ENCODE peak calls at places on chromosomes 11 and 22, in six cellular contexts. L, K, I, R, X and Q are unnamed samples.
A peak's percentile ranks its signal among the peaks of the same experiment; 100 is the strongest.

GRCh38 chr11:46127150-46127638 is 5.9 kb upstream of the PHF21A start:
- DNase-seq in L (peak; percentile 15), K (no peak), I (peak; percentile 31), R (no peak), X (peak; percentile 89), Q (no peak)

GRCh38 chr11:96264364-96264763 is 78.6 kb downstream of the MAML2 start:
- DNase-seq in L (no peak), K (no peak), I (no peak), R (no peak), X (no peak), Q (no peak)

GRCh38 chr11:12408156-12408770 is 30.9 kb downstream of the PARVA start:
- DNase-seq in L (no peak), K (no peak), I (no peak), R (no peak), X (no peak), Q (no peak)

GRCh38 chr22:27667121-27667843 is 134.3 kb downstream of the MN1 start:
- DNase-seq in L (no peak), K (no peak), I (no peak), R (no peak), X (no peak), Q (no peak)

GRCh38 chr11:72958790-72959189 is 144.6 kb downstream of the ATG16L2 start:
- DNase-seq in L (no peak), K (no peak), I (no peak), R (no peak), X (no peak), Q (no peak)

GRCh38 chr11:57648791-57649735 is 649 bp downstream of the YPEL4 start:
- DNase-seq in L (no peak), K (no peak), I (peak; percentile 49), R (no peak), X (peak; percentile 42), Q (no peak)

GRCh38 chr11:60985991-60986915 is 14.8 kb downstream of the CD6 start:
- DNase-seq in L (peak; percentile 89), K (peak; percentile 53), I (no peak), R (no peak), X (no peak), Q (no peak)

GRCh38 chr11:776459-777287 is 614 bp downstream of the GATD1 start:
- DNase-seq in L (no peak), K (no peak), I (no peak), R (peak; percentile 62), X (peak; percentile 50), Q (peak; percentile 63)

GRCh38 chr11:63273685-63274084 is 30.3 kb upstream of the SLC22A25 start:
- DNase-seq in L (no peak), K (no peak), I (no peak), R (no peak), X (no peak), Q (no peak)

GRCh38 chr11:66891849-66892660 is 35.2 kb downstream of the LRFN4 start:
- DNase-seq in L (peak; percentile 66), K (no peak), I (no peak), R (no peak), X (peak; percentile 97), Q (peak; percentile 75)

GRCh38 chr11:68677432-68677831 is 6.9 kb upstream of the GAL start:
- DNase-seq in L (no peak), K (no peak), I (peak; percentile 63), R (no peak), X (peak; percentile 88), Q (no peak)

GRCh38 chr11:27353593-27354358 is 9.2 kb downstream of the CCDC34 start:
- DNase-seq in L (no peak), K (no peak), I (no peak), R (no peak), X (no peak), Q (no peak)

GRCh38 chr11:70477607-70478006 is 79.3 kb downstream of the CTTN start:
- DNase-seq in L (no peak), K (no peak), I (peak; percentile 68), R (no peak), X (no peak), Q (no peak)

GRCh38 chr11:60840711-60841430 is 1.0 kb upstream of the CCDC86 start:
- DNase-seq in L (no peak), K (no peak), I (no peak), R (no peak), X (no peak), Q (no peak)

GRCh38 chr22:19668748-19669147 is 45.6 kb upstream of the SEPTIN5 start:
- DNase-seq in L (no peak), K (no peak), I (no peak), R (no peak), X (no peak), Q (no peak)

GRCh38 chr11:68855205-68855978 is 13.7 kb upstream of the CPT1A start:
- DNase-seq in L (no peak), K (no peak), I (no peak), R (peak; percentile 42), X (no peak), Q (peak; percentile 34)

GRCh38 chr11:12175694-12176241 is 65.4 kb downstream of the MICAL2 start:
- DNase-seq in L (peak; percentile 32), K (no peak), I (no peak), R (no peak), X (peak; percentile 93), Q (no peak)

GRCh38 chr11:72576661-72577060 is 97.6 kb downstream of the PDE2A start:
- DNase-seq in L (no peak), K (no peak), I (no peak), R (no peak), X (no peak), Q (no peak)

GRCh38 chr11:23192256-23192655 is 332.0 kb upstream of the CCDC179 start:
- DNase-seq in L (no peak), K (no peak), I (no peak), R (no peak), X (no peak), Q (no peak)

GRCh38 chr11:41414771-41415440 is 44.5 kb downstream of the LRRC4C start:
- DNase-seq in L (no peak), K (no peak), I (no peak), R (no peak), X (no peak), Q (peak; percentile 51)

GRCh38 chr22:38080847-38081635 is 2.9 kb downstream of the SLC16A8 start:
- DNase-seq in L (peak; percentile 15), K (no peak), I (no peak), R (peak; percentile 52), X (no peak), Q (no peak)

GRCh38 chr11:126122863-126123262 is 60.2 kb upstream of the CDON start:
- DNase-seq in L (no peak), K (no peak), I (no peak), R (no peak), X (no peak), Q (no peak)

GRCh38 chr11:128208329-128209220 is 378.8 kb downstream of the ETS1 start:
- DNase-seq in L (no peak), K (no peak), I (no peak), R (no peak), X (peak; percentile 86), Q (no peak)

GRCh38 chr11:66359662-66360087 is 11.9 kb downstream of the SLC29A2 start:
- DNase-seq in L (no peak), K (no peak), I (no peak), R (no peak), X (no peak), Q (no peak)

GRCh38 chr11:11351042-11351586 is 1.9 kb downstream of the CSNK2A3 start:
- DNase-seq in L (no peak), K (no peak), I (no peak), R (no peak), X (no peak), Q (no peak)

GRCh38 chr11:6456361-6457073 is 15.7 kb upstream of the HPX start:
- DNase-seq in L (no peak), K (no peak), I (no peak), R (no peak), X (no peak), Q (no peak)

GRCh38 chr11:131691558-131692041 is 321.2 kb downstream of the NTM start:
- DNase-seq in L (peak; percentile 22), K (no peak), I (no peak), R (peak; percentile 83), X (no peak), Q (peak; percentile 46)

GRCh38 chr11:27795955-27796861 is 96.0 kb upstream of the BDNF start:
- DNase-seq in L (no peak), K (no peak), I (no peak), R (no peak), X (no peak), Q (no peak)

GRCh38 chr11:59859695-59860094 is 6.6 kb downstream of the TCN1 start:
- DNase-seq in L (no peak), K (no peak), I (no peak), R (no peak), X (no peak), Q (no peak)

GRCh38 chr22:44889233-44889878 is 120.4 kb downstream of the PHF21B start:
- DNase-seq in L (no peak), K (no peak), I (no peak), R (no peak), X (no peak), Q (no peak)

GRCh38 chr11:2149471-2150205 is 10.4 kb upstream of the IGF2 start:
- DNase-seq in L (no peak), K (no peak), I (no peak), R (no peak), X (no peak), Q (no peak)

GRCh38 chr22:22878211-22878570 is 9.4 kb upstream of the IGLL5 start:
- DNase-seq in L (no peak), K (no peak), I (no peak), R (no peak), X (no peak), Q (no peak)

GRCh38 chr22:26845016-26845728 is 187.8 kb downstream of the MIAT start:
- DNase-seq in L (no peak), K (no peak), I (no peak), R (no peak), X (no peak), Q (no peak)

GRCh38 chr11:103528046-103528445 is 418.8 kb downstream of the DYNC2H1 start:
- DNase-seq in L (no peak), K (no peak), I (no peak), R (no peak), X (no peak), Q (no peak)

GRCh38 chr11:35511666-35512065 is 13.8 kb downstream of the PAMR1 start:
- DNase-seq in L (no peak), K (no peak), I (no peak), R (no peak), X (no peak), Q (no peak)

GRCh38 chr11:65403607-65404121 is 17.2 kb downstream of the FRMD8 start:
- DNase-seq in L (no peak), K (peak; percentile 82), I (no peak), R (peak; percentile 51), X (no peak), Q (peak; percentile 56)

GRCh38 chr22:49093192-49093880 is 734.3 kb downstream of the BRD1 start:
- DNase-seq in L (no peak), K (no peak), I (peak; percentile 30), R (no peak), X (no peak), Q (no peak)

GRCh38 chr22:42937164-42937854 is 77.6 kb downstream of the PACSIN2 start:
- DNase-seq in L (peak; percentile 33), K (peak; percentile 66), I (no peak), R (no peak), X (peak; percentile 37), Q (peak; percentile 69)

GRCh38 chr11:65356394-65356972 is 1.9 kb downstream of the TIGD3 start:
- DNase-seq in L (no peak), K (no peak), I (no peak), R (no peak), X (no peak), Q (no peak)

GRCh38 chr11:16863382-16863781 is 124.9 kb downstream of the C11orf58 start:
- DNase-seq in L (no peak), K (no peak), I (no peak), R (no peak), X (no peak), Q (no peak)